ENCODE peak calls at places on chromosomes 2 and 18, in eight cellular contexts. One of them, this sample, is unnamed.

GRCh38 chr2:171811229-171811628 is 82.8 kb downstream of the SLC25A12 start:
- DNase-seq in progenitor cell of endocrine pancreas: no peak
- DNase-seq in NCI-H345: peak
- DNase-seq in Daoy: peak
- DNase-seq in fibroblast of pulmonary artery: peak
- DNase-seq in MV-4-11: no peak
- DNase-seq in NCI-H748 treated with DMSO at 0.1 percent for 48 hours: peak
- DNase-seq in heart right ventricle: no peak
- DNase-seq in this sample: peak

GRCh38 chr2:5691659-5692529 is at the start of gene SOX11:
- DNase-seq in progenitor cell of endocrine pancreas: peak
- DNase-seq in NCI-H345: peak
- DNase-seq in Daoy: peak
- DNase-seq in fibroblast of pulmonary artery: peak
- DNase-seq in MV-4-11: no peak
- DNase-seq in NCI-H748 treated with DMSO at 0.1 percent for 48 hours: peak
- DNase-seq in heart right ventricle: peak
- DNase-seq in this sample: no peak

GRCh38 chr2:1972428-1972827 is 228.1 kb upstream of the PXDN start:
- DNase-seq in progenitor cell of endocrine pancreas: no peak
- DNase-seq in NCI-H345: peak
- DNase-seq in Daoy: peak
- DNase-seq in fibroblast of pulmonary artery: peak
- DNase-seq in MV-4-11: no peak
- DNase-seq in NCI-H748 treated with DMSO at 0.1 percent for 48 hours: peak
- DNase-seq in heart right ventricle: no peak
- DNase-seq in this sample: no peak

GRCh38 chr2:171244970-171245782 is 84.5 kb upstream of the TLK1 start:
- DNase-seq in progenitor cell of endocrine pancreas: no peak
- DNase-seq in NCI-H345: no peak
- DNase-seq in Daoy: peak
- DNase-seq in fibroblast of pulmonary artery: peak
- DNase-seq in MV-4-11: no peak
- DNase-seq in NCI-H748 treated with DMSO at 0.1 percent for 48 hours: no peak
- DNase-seq in heart right ventricle: no peak
- DNase-seq in this sample: no peak

GRCh38 chr2:30145826-30146336 is 926 bp upstream of the YPEL5 start:
- DNase-seq in progenitor cell of endocrine pancreas: no peak
- DNase-seq in NCI-H345: no peak
- DNase-seq in Daoy: no peak
- DNase-seq in fibroblast of pulmonary artery: peak
- DNase-seq in MV-4-11: no peak
- DNase-seq in NCI-H748 treated with DMSO at 0.1 percent for 48 hours: no peak
- DNase-seq in heart right ventricle: no peak
- DNase-seq in this sample: no peak

GRCh38 chr2:28691774-28692281 is 59.8 kb upstream of the PPP1CB start:
- DNase-seq in progenitor cell of endocrine pancreas: no peak
- DNase-seq in NCI-H345: no peak
- DNase-seq in Daoy: peak
- DNase-seq in fibroblast of pulmonary artery: peak
- DNase-seq in MV-4-11: no peak
- DNase-seq in NCI-H748 treated with DMSO at 0.1 percent for 48 hours: no peak
- DNase-seq in heart right ventricle: peak
- DNase-seq in this sample: peak

GRCh38 chr2:101012706-101013181 is 10.7 kb downstream of the RPL31 start:
- DNase-seq in progenitor cell of endocrine pancreas: peak
- DNase-seq in NCI-H345: peak
- DNase-seq in Daoy: no peak
- DNase-seq in fibroblast of pulmonary artery: peak
- DNase-seq in MV-4-11: peak
- DNase-seq in NCI-H748 treated with DMSO at 0.1 percent for 48 hours: no peak
- DNase-seq in heart right ventricle: no peak
- DNase-seq in this sample: peak

GRCh38 chr2:173326806-173327205 is 27.9 kb upstream of the CDCA7 start:
- DNase-seq in progenitor cell of endocrine pancreas: no peak
- DNase-seq in NCI-H345: no peak
- DNase-seq in Daoy: no peak
- DNase-seq in fibroblast of pulmonary artery: no peak
- DNase-seq in MV-4-11: no peak
- DNase-seq in NCI-H748 treated with DMSO at 0.1 percent for 48 hours: no peak
- DNase-seq in heart right ventricle: no peak
- DNase-seq in this sample: no peak

GRCh38 chr18:7987284-7987976 is 420.3 kb downstream of the PTPRM start:
- DNase-seq in progenitor cell of endocrine pancreas: no peak
- DNase-seq in NCI-H345: no peak
- DNase-seq in Daoy: peak
- DNase-seq in fibroblast of pulmonary artery: peak
- DNase-seq in MV-4-11: no peak
- DNase-seq in NCI-H748 treated with DMSO at 0.1 percent for 48 hours: no peak
- DNase-seq in heart right ventricle: no peak
- DNase-seq in this sample: peak

GRCh38 chr2:69933839-69934613 is 19.1 kb downstream of the MXD1 start:
- DNase-seq in progenitor cell of endocrine pancreas: no peak
- DNase-seq in NCI-H345: no peak
- DNase-seq in Daoy: peak
- DNase-seq in fibroblast of pulmonary artery: peak
- DNase-seq in MV-4-11: peak
- DNase-seq in NCI-H748 treated with DMSO at 0.1 percent for 48 hours: no peak
- DNase-seq in heart right ventricle: no peak
- DNase-seq in this sample: peak